ENCODE peak calls at places on chromosomes 7 and 10, in four cellular contexts. P is GM12878, E is HepG2, K is K562. V is an unnamed sample.

GRCh38 chr10:119225288-119225687 is 17.9 kb downstream of the GRK5 start:
- DNase-seq in P (no peak), E (no peak), K (no peak), V (no peak)

GRCh38 chr7:118372530-118372929 is 148.0 kb downstream of the ANKRD7 start:
- DNase-seq in P (no peak), E (no peak), K (peak; percentile 24), V (peak; percentile 6)

GRCh38 chr7:30596043-30596641 is 1.5 kb downstream of the GARS1 start:
- DNase-seq in P (no peak), E (peak; percentile 42), K (no peak), V (peak; percentile 27)

GRCh38 chr10:46223064-46223480 is 63.7 kb upstream of the ANTXRL start:
- DNase-seq in P (no peak), E (no peak), K (peak; percentile 59), V (no peak)

GRCh38 chr7:32618987-32619386 is 123.7 kb downstream of the AVL9 start:
- DNase-seq in P (no peak), E (no peak), K (no peak), V (no peak)

GRCh38 chr10:85315657-85316056 is 987.3 kb downstream of the CCSER2 start:
- DNase-seq in P (no peak), E (no peak), K (no peak), V (no peak)

GRCh38 chr7:158731761-158732160 is 27.2 kb upstream of the NCAPG2 start:
- DNase-seq in P (no peak), E (no peak), K (no peak), V (no peak)

GRCh38 chr7:1513657-1514095 is 9.5 kb upstream of the INTS1 start:
- DNase-seq in P (no peak), E (no peak), K (no peak), V (no peak)

GRCh38 chr7:47067215-47067614 is 514.7 kb downstream of the TNS3 start:
- DNase-seq in P (no peak), E (no peak), K (no peak), V (no peak)

GRCh38 chr10:132708936-132709335 is 77.0 kb downstream of the NKX6-2 start:
- DNase-seq in P (no peak), E (no peak), K (no peak), V (no peak)

GRCh38 chr10:33157108-33157507 is 177.4 kb downstream of the NRP1 start:
- DNase-seq in P (no peak), E (no peak), K (no peak), V (no peak)

GRCh38 chr7:26630361-26630760 is 234.0 kb downstream of the SKAP2 start:
- DNase-seq in P (no peak), E (no peak), K (no peak), V (no peak)

GRCh38 chr10:119353438-119353837 is 146.1 kb downstream of the GRK5 start:
- DNase-seq in P (no peak), E (no peak), K (no peak), V (no peak)

GRCh38 chr10:132385721-132386418 is 11.1 kb upstream of the PWWP2B start:
- DNase-seq in P (no peak), E (no peak), K (no peak), V (no peak)

GRCh38 chr10:45558406-45558805 is 114.2 kb downstream of the ZFAND4 start:
- DNase-seq in P (no peak), E (peak; percentile 50), K (no peak), V (no peak)

GRCh38 chr7:156143158-156143557 is 330.9 kb upstream of the SHH start:
- DNase-seq in P (no peak), E (no peak), K (no peak), V (no peak)

GRCh38 chr10:95242581-95243317 is 48.1 kb downstream of the PDLIM1 start:
- DNase-seq in P (no peak), E (peak; percentile 45), K (no peak), V (peak; percentile 62)

GRCh38 chr7:47485640-47486435 is 96.1 kb downstream of the TNS3 start:
- DNase-seq in P (no peak), E (no peak), K (no peak), V (no peak)

GRCh38 chr10:60414877-60415585 is 25.4 kb upstream of the ANK3 start:
- DNase-seq in P (no peak), E (no peak), K (no peak), V (no peak)

GRCh38 chr7:44267719-44268413 is 57.5 kb downstream of the CAMK2B start:
- DNase-seq in P (no peak), E (no peak), K (no peak), V (no peak)

GRCh38 chr10:80917636-80918035 is 379.9 kb downstream of the SH2D4B start:
- DNase-seq in P (no peak), E (no peak), K (no peak), V (no peak)

GRCh38 chr10:103921750-103922195 is 3.8 kb upstream of the STN1 start:
- DNase-seq in P (no peak), E (peak; percentile 66), K (peak; percentile 48), V (no peak)

GRCh38 chr10:128095023-128095752 is 31.0 kb downstream of the MKI67 start:
- DNase-seq in P (no peak), E (no peak), K (no peak), V (no peak)

GRCh38 chr10:13349776-13350274 is 1.7 kb upstream of the SEPHS1 start:
- DNase-seq in P (no peak), E (no peak), K (peak; percentile 36), V (peak; percentile 58)
- TF ChIP-seq FOXK2 in P (no peak), E (no peak), K (no peak), V (no peak)

GRCh38 chr7:135168489-135169140 is 1.9 kb downstream of the CYREN start:
- DNase-seq in P (no peak), E (no peak), K (no peak), V (no peak)

GRCh38 chr7:135167360-135167759 is 3.1 kb downstream of the CYREN start:
- DNase-seq in P (no peak), E (no peak), K (no peak), V (no peak)

GRCh38 chr7:135166338-135166989 is 4.0 kb downstream of the CYREN start:
- DNase-seq in P (no peak), E (no peak), K (no peak), V (no peak)

GRCh38 chr7:135169141-135169935 is 1.2 kb downstream of the CYREN start:
- DNase-seq in P (no peak), E (peak; percentile 65), K (peak; percentile 81), V (peak; percentile 66)

DNA sequence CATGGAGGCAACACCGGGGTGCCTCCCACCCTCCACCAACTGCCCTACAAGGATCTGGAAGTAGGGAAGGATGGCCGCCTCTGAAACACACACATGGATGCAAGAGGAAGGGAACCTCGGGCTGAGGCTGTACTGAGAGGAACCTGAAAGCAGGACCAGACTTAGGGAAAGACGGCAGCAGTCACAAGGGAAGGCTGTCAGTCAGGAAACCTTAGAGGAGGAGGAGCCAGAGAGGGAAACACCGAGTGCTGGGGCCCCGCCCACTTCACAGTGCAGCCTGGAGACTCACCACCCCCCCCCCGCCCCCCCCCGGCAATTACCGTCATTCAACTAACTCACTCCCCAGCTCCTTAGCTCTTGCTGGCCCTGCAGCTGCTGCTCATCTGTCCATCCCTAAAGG is 2.5 kb downstream of the CYREN start:
- DNase-seq in P (no peak), E (no peak), K (peak; percentile 72), V (no peak)
- TF ChIP-seq BHLHE40 in P (no peak), E (no peak), K (no peak), V (no peak)

GRCh38 chr10:110209926-110210662 is 2.7 kb downstream of the MXI1 start:
- DNase-seq in P (no peak), E (no peak), K (peak; percentile 43), V (peak; percentile 43)
- TF ChIP-seq FOXK2 in P (no peak), E (no peak), K (no peak), V (no peak)

DNA sequence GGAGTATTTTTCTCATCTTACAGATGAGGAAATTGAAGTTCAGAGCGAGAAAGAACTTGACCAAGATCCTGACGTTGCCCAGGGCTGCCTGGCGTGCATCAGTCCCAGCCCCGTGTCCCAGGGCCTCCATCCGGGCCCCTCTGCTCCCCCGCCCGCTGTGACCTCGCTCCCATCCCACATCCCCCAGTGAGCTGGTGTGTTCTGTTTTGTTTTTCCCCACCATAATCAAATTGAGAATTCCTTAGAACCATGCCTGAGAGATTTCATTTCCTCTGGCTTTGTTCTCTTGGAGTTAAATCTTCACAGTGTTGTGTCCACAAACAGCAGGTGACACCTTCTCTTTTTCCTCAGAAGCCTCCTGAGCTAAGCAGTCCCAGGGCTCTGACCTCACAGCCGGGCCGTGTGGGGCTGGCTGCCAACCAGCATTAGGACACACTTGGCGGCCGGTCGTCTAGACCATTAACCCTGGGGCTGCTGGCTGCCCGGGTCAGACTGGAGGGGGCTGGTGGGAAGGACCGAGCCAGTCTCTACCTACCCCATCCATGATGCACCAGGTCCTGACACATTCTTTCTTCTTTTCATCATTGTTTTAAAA is 44.4 kb downstream of the PFKP start:
- DNase-seq in P (no peak), E (no peak), K (no peak), V (no peak)
- TF ChIP-seq BHLHE40 in P (no peak), E (no peak), K (no peak), V (no peak)